ENCODE peak calls at places on chromosomes 4 and X, in eight cellular contexts. One of them, this sample, is unnamed.

GRCh38 chr4:81418572-81418971 is 53.1 kb downstream of the RASGEF1B start:
- DNase-seq in endothelial cell: no peak
- DNase-seq in lower leg skin: no peak
- DNase-seq in stimulated activated CD4-positive, alpha-beta T cell treated with anti-CD3 and anti-CD28 coated beads, Interleukin-1b, Interleukin-23, amount 100 ng/mL, for 1 hour: no peak
- DNase-seq in choroid plexus epithelial cell: no peak
- DNase-seq in cardiac fibroblast: no peak
- DNase-seq in BE2C: no peak
- DNase-seq in prostate gland: no peak
- DNase-seq in this sample: no peak

GRCh38 chr4:74085669-74086068 is 13.3 kb downstream of the CXCL2 start:
- DNase-seq in endothelial cell: no peak
- DNase-seq in lower leg skin: no peak
- DNase-seq in stimulated activated CD4-positive, alpha-beta T cell treated with anti-CD3 and anti-CD28 coated beads, Interleukin-1b, Interleukin-23, amount 100 ng/mL, for 1 hour: no peak
- DNase-seq in choroid plexus epithelial cell: no peak
- DNase-seq in cardiac fibroblast: no peak
- DNase-seq in BE2C: no peak
- DNase-seq in prostate gland: no peak
- DNase-seq in this sample: no peak

GRCh38 chrX:49810233-49810632 is 18.9 kb upstream of the PAGE4 start:
- DNase-seq in endothelial cell: no peak
- DNase-seq in lower leg skin: no peak
- DNase-seq in stimulated activated CD4-positive, alpha-beta T cell treated with anti-CD3 and anti-CD28 coated beads, Interleukin-1b, Interleukin-23, amount 100 ng/mL, for 1 hour: no peak
- DNase-seq in choroid plexus epithelial cell: no peak
- DNase-seq in cardiac fibroblast: no peak
- DNase-seq in BE2C: no peak
- DNase-seq in prostate gland: no peak
- DNase-seq in this sample: no peak

GRCh38 chrX:15350329-15350996 is 15.1 kb upstream of the PIGA start:
- DNase-seq in endothelial cell: no peak
- DNase-seq in lower leg skin: no peak
- DNase-seq in stimulated activated CD4-positive, alpha-beta T cell treated with anti-CD3 and anti-CD28 coated beads, Interleukin-1b, Interleukin-23, amount 100 ng/mL, for 1 hour: no peak
- DNase-seq in choroid plexus epithelial cell: peak; percentile 17
- DNase-seq in cardiac fibroblast: no peak
- DNase-seq in BE2C: no peak
- DNase-seq in prostate gland: no peak
- DNase-seq in this sample: no peak

GRCh38 chr4:28682872-28683271 is 1822.2 kb downstream of the STIM2 start:
- DNase-seq in endothelial cell: no peak
- DNase-seq in lower leg skin: no peak
- DNase-seq in stimulated activated CD4-positive, alpha-beta T cell treated with anti-CD3 and anti-CD28 coated beads, Interleukin-1b, Interleukin-23, amount 100 ng/mL, for 1 hour: no peak
- DNase-seq in choroid plexus epithelial cell: no peak
- DNase-seq in cardiac fibroblast: no peak
- DNase-seq in BE2C: no peak
- DNase-seq in prostate gland: no peak
- DNase-seq in this sample: no peak

GRCh38 chrX:134373736-134374135 is 86.2 kb upstream of the HPRT1 start:
- DNase-seq in endothelial cell: no peak
- DNase-seq in lower leg skin: no peak
- DNase-seq in stimulated activated CD4-positive, alpha-beta T cell treated with anti-CD3 and anti-CD28 coated beads, Interleukin-1b, Interleukin-23, amount 100 ng/mL, for 1 hour: no peak
- DNase-seq in choroid plexus epithelial cell: no peak
- DNase-seq in cardiac fibroblast: no peak
- DNase-seq in BE2C: no peak
- DNase-seq in prostate gland: no peak
- DNase-seq in this sample: no peak

GRCh38 chrX:48533165-48533564 is 6.3 kb upstream of the TBC1D25 start:
- DNase-seq in endothelial cell: no peak
- DNase-seq in lower leg skin: no peak
- DNase-seq in stimulated activated CD4-positive, alpha-beta T cell treated with anti-CD3 and anti-CD28 coated beads, Interleukin-1b, Interleukin-23, amount 100 ng/mL, for 1 hour: no peak
- DNase-seq in choroid plexus epithelial cell: no peak
- DNase-seq in cardiac fibroblast: no peak
- DNase-seq in BE2C: no peak
- DNase-seq in prostate gland: no peak
- DNase-seq in this sample: no peak

GRCh38 chr4:65502151-65502691 is 168.1 kb downstream of the EPHA5 start:
- DNase-seq in endothelial cell: no peak
- DNase-seq in lower leg skin: no peak
- DNase-seq in stimulated activated CD4-positive, alpha-beta T cell treated with anti-CD3 and anti-CD28 coated beads, Interleukin-1b, Interleukin-23, amount 100 ng/mL, for 1 hour: no peak
- DNase-seq in choroid plexus epithelial cell: peak; percentile 60
- DNase-seq in cardiac fibroblast: peak; percentile 79
- DNase-seq in BE2C: no peak
- DNase-seq in prostate gland: no peak
- DNase-seq in this sample: no peak

GRCh38 chr4:4865705-4866123 is 6.2 kb downstream of the MSX1 start:
- DNase-seq in endothelial cell: no peak
- DNase-seq in lower leg skin: no peak
- DNase-seq in stimulated activated CD4-positive, alpha-beta T cell treated with anti-CD3 and anti-CD28 coated beads, Interleukin-1b, Interleukin-23, amount 100 ng/mL, for 1 hour: no peak
- DNase-seq in choroid plexus epithelial cell: no peak
- DNase-seq in cardiac fibroblast: no peak
- DNase-seq in BE2C: no peak
- DNase-seq in prostate gland: no peak
- DNase-seq in this sample: no peak

GRCh38 chr4:153850525-153851280 is 61.8 kb upstream of the SFRP2 start:
- DNase-seq in endothelial cell: no peak
- DNase-seq in lower leg skin: no peak
- DNase-seq in stimulated activated CD4-positive, alpha-beta T cell treated with anti-CD3 and anti-CD28 coated beads, Interleukin-1b, Interleukin-23, amount 100 ng/mL, for 1 hour: no peak
- DNase-seq in choroid plexus epithelial cell: no peak
- DNase-seq in cardiac fibroblast: no peak
- DNase-seq in BE2C: no peak
- DNase-seq in prostate gland: no peak
- DNase-seq in this sample: no peak

GRCh38 chr4:184860018-184860530 is 34.3 kb upstream of the ACSL1 start:
- DNase-seq in endothelial cell: no peak
- DNase-seq in lower leg skin: no peak
- DNase-seq in stimulated activated CD4-positive, alpha-beta T cell treated with anti-CD3 and anti-CD28 coated beads, Interleukin-1b, Interleukin-23, amount 100 ng/mL, for 1 hour: no peak
- DNase-seq in choroid plexus epithelial cell: no peak
- DNase-seq in cardiac fibroblast: peak; percentile 15
- DNase-seq in BE2C: no peak
- DNase-seq in prostate gland: no peak
- DNase-seq in this sample: no peak

GRCh38 chr4:153333874-153334273 is 10.6 kb upstream of the MND1 start:
- DNase-seq in endothelial cell: no peak
- DNase-seq in lower leg skin: no peak
- DNase-seq in stimulated activated CD4-positive, alpha-beta T cell treated with anti-CD3 and anti-CD28 coated beads, Interleukin-1b, Interleukin-23, amount 100 ng/mL, for 1 hour: no peak
- DNase-seq in choroid plexus epithelial cell: no peak
- DNase-seq in cardiac fibroblast: peak; percentile 21
- DNase-seq in BE2C: no peak
- DNase-seq in prostate gland: no peak
- DNase-seq in this sample: no peak

GRCh38 chr4:3296651-3297050 is 3.8 kb downstream of the RGS12 start:
- DNase-seq in endothelial cell: no peak
- DNase-seq in lower leg skin: no peak
- DNase-seq in stimulated activated CD4-positive, alpha-beta T cell treated with anti-CD3 and anti-CD28 coated beads, Interleukin-1b, Interleukin-23, amount 100 ng/mL, for 1 hour: no peak
- DNase-seq in choroid plexus epithelial cell: no peak
- DNase-seq in cardiac fibroblast: no peak
- DNase-seq in BE2C: no peak
- DNase-seq in prostate gland: no peak
- DNase-seq in this sample: no peak

GRCh38 chrX:129655547-129656248 is 942 bp upstream of the APLN start:
- DNase-seq in endothelial cell: no peak
- DNase-seq in lower leg skin: no peak
- DNase-seq in stimulated activated CD4-positive, alpha-beta T cell treated with anti-CD3 and anti-CD28 coated beads, Interleukin-1b, Interleukin-23, amount 100 ng/mL, for 1 hour: no peak
- DNase-seq in choroid plexus epithelial cell: no peak
- DNase-seq in cardiac fibroblast: no peak
- DNase-seq in BE2C: no peak
- DNase-seq in prostate gland: no peak
- DNase-seq in this sample: no peak

GRCh38 chrX:129496625-129497024 is 26.7 kb downstream of the SMARCA1 start:
- DNase-seq in endothelial cell: no peak
- DNase-seq in lower leg skin: no peak
- DNase-seq in stimulated activated CD4-positive, alpha-beta T cell treated with anti-CD3 and anti-CD28 coated beads, Interleukin-1b, Interleukin-23, amount 100 ng/mL, for 1 hour: no peak
- DNase-seq in choroid plexus epithelial cell: peak; percentile 49
- DNase-seq in cardiac fibroblast: peak; percentile 48
- DNase-seq in BE2C: no peak
- DNase-seq in prostate gland: no peak
- DNase-seq in this sample: no peak

GRCh38 chr4:98603683-98604573 is 54.5 kb downstream of the TSPAN5 start:
- DNase-seq in endothelial cell: no peak
- DNase-seq in lower leg skin: no peak
- DNase-seq in stimulated activated CD4-positive, alpha-beta T cell treated with anti-CD3 and anti-CD28 coated beads, Interleukin-1b, Interleukin-23, amount 100 ng/mL, for 1 hour: no peak
- DNase-seq in choroid plexus epithelial cell: no peak
- DNase-seq in cardiac fibroblast: peak; percentile 81
- DNase-seq in BE2C: no peak
- DNase-seq in prostate gland: no peak
- DNase-seq in this sample: no peak

GRCh38 chrX:87664381-87664780 is 146.8 kb downstream of the KLHL4 start:
- DNase-seq in endothelial cell: no peak
- DNase-seq in lower leg skin: no peak
- DNase-seq in stimulated activated CD4-positive, alpha-beta T cell treated with anti-CD3 and anti-CD28 coated beads, Interleukin-1b, Interleukin-23, amount 100 ng/mL, for 1 hour: no peak
- DNase-seq in choroid plexus epithelial cell: peak; percentile 62
- DNase-seq in cardiac fibroblast: peak; percentile 56
- DNase-seq in BE2C: no peak
- DNase-seq in prostate gland: no peak
- DNase-seq in this sample: no peak

GRCh38 chr4:109826719-109827118 is 1.1 kb upstream of the RRH start:
- DNase-seq in endothelial cell: no peak
- DNase-seq in lower leg skin: no peak
- DNase-seq in stimulated activated CD4-positive, alpha-beta T cell treated with anti-CD3 and anti-CD28 coated beads, Interleukin-1b, Interleukin-23, amount 100 ng/mL, for 1 hour: no peak
- DNase-seq in choroid plexus epithelial cell: peak; percentile 57
- DNase-seq in cardiac fibroblast: peak; percentile 46
- DNase-seq in BE2C: no peak
- DNase-seq in prostate gland: no peak
- DNase-seq in this sample: no peak

GRCh38 chr4:158168606-158169005 is 4.2 kb downstream of the GASK1B start:
- DNase-seq in endothelial cell: no peak
- DNase-seq in lower leg skin: no peak
- DNase-seq in stimulated activated CD4-positive, alpha-beta T cell treated with anti-CD3 and anti-CD28 coated beads, Interleukin-1b, Interleukin-23, amount 100 ng/mL, for 1 hour: no peak
- DNase-seq in choroid plexus epithelial cell: no peak
- DNase-seq in cardiac fibroblast: no peak
- DNase-seq in BE2C: no peak
- DNase-seq in prostate gland: no peak
- DNase-seq in this sample: no peak

GRCh38 chrX:8042304-8042703 is 115.1 kb upstream of the PNPLA4 start:
- DNase-seq in endothelial cell: no peak
- DNase-seq in lower leg skin: no peak
- DNase-seq in stimulated activated CD4-positive, alpha-beta T cell treated with anti-CD3 and anti-CD28 coated beads, Interleukin-1b, Interleukin-23, amount 100 ng/mL, for 1 hour: no peak
- DNase-seq in choroid plexus epithelial cell: peak; percentile 1
- DNase-seq in cardiac fibroblast: no peak
- DNase-seq in BE2C: no peak
- DNase-seq in prostate gland: no peak
- DNase-seq in this sample: no peak

GRCh38 chrX:111100191-111100590 is 4.2 kb downstream of the PAK3 start:
- DNase-seq in endothelial cell: peak; percentile 21
- DNase-seq in lower leg skin: no peak
- DNase-seq in stimulated activated CD4-positive, alpha-beta T cell treated with anti-CD3 and anti-CD28 coated beads, Interleukin-1b, Interleukin-23, amount 100 ng/mL, for 1 hour: no peak
- DNase-seq in choroid plexus epithelial cell: peak; percentile 7
- DNase-seq in cardiac fibroblast: peak; percentile 36
- DNase-seq in BE2C: peak; percentile 24
- DNase-seq in prostate gland: peak; percentile 5
- DNase-seq in this sample: no peak

GRCh38 chr4:175657571-175657970 is 154.5 kb downstream of the GPM6A start:
- DNase-seq in endothelial cell: no peak
- DNase-seq in lower leg skin: no peak
- DNase-seq in stimulated activated CD4-positive, alpha-beta T cell treated with anti-CD3 and anti-CD28 coated beads, Interleukin-1b, Interleukin-23, amount 100 ng/mL, for 1 hour: no peak
- DNase-seq in choroid plexus epithelial cell: no peak
- DNase-seq in cardiac fibroblast: no peak
- DNase-seq in BE2C: no peak
- DNase-seq in prostate gland: no peak
- DNase-seq in this sample: no peak

GRCh38 chr4:7067147-7067522 is 729 bp downstream of the GRPEL1 start:
- DNase-seq in endothelial cell: no peak
- DNase-seq in lower leg skin: no peak
- DNase-seq in stimulated activated CD4-positive, alpha-beta T cell treated with anti-CD3 and anti-CD28 coated beads, Interleukin-1b, Interleukin-23, amount 100 ng/mL, for 1 hour: no peak
- DNase-seq in choroid plexus epithelial cell: no peak
- DNase-seq in cardiac fibroblast: peak; percentile 50
- DNase-seq in BE2C: no peak
- DNase-seq in prostate gland: no peak
- DNase-seq in this sample: no peak

GRCh38 chrX:154325541-154325940 is 29.9 kb downstream of the TKTL1 start:
- DNase-seq in endothelial cell: no peak
- DNase-seq in lower leg skin: no peak
- DNase-seq in stimulated activated CD4-positive, alpha-beta T cell treated with anti-CD3 and anti-CD28 coated beads, Interleukin-1b, Interleukin-23, amount 100 ng/mL, for 1 hour: no peak
- DNase-seq in choroid plexus epithelial cell: peak; percentile 39
- DNase-seq in cardiac fibroblast: peak; percentile 16
- DNase-seq in BE2C: no peak
- DNase-seq in prostate gland: no peak
- DNase-seq in this sample: no peak

This sample was measured in GM19239.